ENCODE peak calls at places on chromosomes 13 and 19, in seven cellular contexts. One of them, this sample, is unnamed.

GRCh38 chr13:44738463-44738862 is 162.3 kb upstream of the TSC22D1 start:
- DNase-seq in pancreas: no peak
- DNase-seq in HCT116: no peak
- DNase-seq in PC-3: no peak
- DNase-seq in IMR-90: no peak
- DNase-seq in upper lobe of right lung: no peak
- DNase-seq in gastrocnemius medialis: no peak
- DNase-seq in this sample: no peak

GRCh38 chr13:57716295-57716694 is 84.8 kb downstream of the PCDH17 start:
- DNase-seq in HCT116: no peak
- DNase-seq in upper lobe of right lung: no peak
- DNase-seq in gastrocnemius medialis: no peak
- DNase-seq in PC-3: no peak
- DNase-seq in IMR-90: no peak
- DNase-seq in pancreas: no peak
- DNase-seq in this sample: no peak

GRCh38 chr19:19597809-19598306 is 20.6 kb downstream of the PBX4 start:
- DNase-seq in gastrocnemius medialis: no peak
- DNase-seq in PC-3: no peak
- DNase-seq in HCT116: no peak
- DNase-seq in IMR-90: no peak
- DNase-seq in upper lobe of right lung: no peak
- DNase-seq in pancreas: no peak
- DNase-seq in this sample: no peak

GRCh38 chr13:44103721-44104490 is 224.2 kb downstream of the LACC1 start:
- DNase-seq in IMR-90: no peak
- DNase-seq in gastrocnemius medialis: no peak
- DNase-seq in pancreas: no peak
- DNase-seq in HCT116: no peak
- DNase-seq in upper lobe of right lung: no peak
- DNase-seq in PC-3: no peak
- DNase-seq in this sample: no peak

GRCh38 chr19:585551-586110 is 4.0 kb upstream of the HCN2 start:
- DNase-seq in upper lobe of right lung: no peak
- DNase-seq in gastrocnemius medialis: no peak
- DNase-seq in PC-3: no peak
- DNase-seq in IMR-90: no peak
- DNase-seq in HCT116: no peak
- DNase-seq in pancreas: peak; percentile 56
- DNase-seq in this sample: no peak

GRCh38 chr13:43397110-43397509 is 373.7 kb downstream of the DNAJC15 start:
- DNase-seq in gastrocnemius medialis: no peak
- DNase-seq in upper lobe of right lung: no peak
- DNase-seq in PC-3: no peak
- DNase-seq in pancreas: no peak
- DNase-seq in HCT116: no peak
- DNase-seq in IMR-90: peak; percentile 68
- DNase-seq in this sample: no peak

GRCh38 chr19:44552324-44552723 is 22.8 kb upstream of the CEACAM20 start:
- DNase-seq in pancreas: no peak
- DNase-seq in upper lobe of right lung: peak; percentile 66
- DNase-seq in PC-3: peak; percentile 60
- DNase-seq in HCT116: peak; percentile 63
- DNase-seq in IMR-90: no peak
- DNase-seq in gastrocnemius medialis: no peak
- DNase-seq in this sample: peak; percentile 42

GRCh38 chr13:28282451-28282850 is 144.1 kb downstream of the PAN3 start:
- DNase-seq in gastrocnemius medialis: no peak
- DNase-seq in PC-3: no peak
- DNase-seq in pancreas: no peak
- DNase-seq in upper lobe of right lung: no peak
- DNase-seq in IMR-90: no peak
- DNase-seq in HCT116: no peak
- DNase-seq in this sample: no peak

DNA sequence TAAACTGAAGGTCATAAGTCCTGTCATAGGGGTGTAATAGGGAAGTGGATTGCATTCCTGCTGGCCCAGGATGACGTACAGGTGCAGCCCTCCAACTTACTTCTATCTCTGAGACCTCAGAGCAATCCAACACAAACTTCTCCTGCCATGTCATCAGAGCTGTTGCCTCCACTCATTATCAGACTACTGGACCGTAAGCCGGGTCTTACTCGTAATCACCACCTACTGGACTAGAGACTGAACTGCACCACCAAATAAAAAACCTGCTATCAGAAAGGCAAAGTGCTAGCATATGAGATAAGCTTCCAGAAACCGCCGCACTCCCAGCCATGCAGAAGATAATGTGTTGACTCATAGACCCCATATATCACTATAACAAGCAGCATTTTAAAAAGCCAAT is 102.1 kb downstream of the SLITRK1 start:
- DNase-seq in upper lobe of right lung: no peak
- DNase-seq in HCT116: peak; percentile 0
- DNase-seq in pancreas: no peak
- DNase-seq in IMR-90: peak; percentile 15
- DNase-seq in PC-3: peak; percentile 59
- DNase-seq in gastrocnemius medialis: no peak
- DNase-seq in this sample: no peak
- TF ChIP-seq CTCF in upper lobe of right lung: peak; percentile 11
- TF ChIP-seq CTCF in HCT116: peak; percentile 36
- TF ChIP-seq CTCF in pancreas: peak; percentile 20
- TF ChIP-seq CTCF in IMR-90: peak; percentile 43
- TF ChIP-seq CTCF in PC-3: peak; percentile 62
- TF ChIP-seq CTCF in gastrocnemius medialis: no peak
- TF ChIP-seq CTCF in this sample: no peak

GRCh38 chr13:47933688-47934011 is 67.4 kb downstream of the SUCLA2 start:
- DNase-seq in pancreas: no peak
- DNase-seq in HCT116: no peak
- DNase-seq in PC-3: peak; percentile 17
- DNase-seq in gastrocnemius medialis: no peak
- DNase-seq in IMR-90: peak; percentile 17
- DNase-seq in upper lobe of right lung: no peak
- DNase-seq in this sample: no peak
- H3K27ac ChIP-seq in pancreas: no peak overlapping the region
- H3K27ac ChIP-seq in HCT116: no peak overlapping the region
- H3K27ac ChIP-seq in PC-3: no peak overlapping the region
- H3K27ac ChIP-seq in gastrocnemius medialis: no peak overlapping the region
- H3K27ac ChIP-seq in IMR-90: no peak overlapping the region
- H3K27ac ChIP-seq in upper lobe of right lung: no peak overlapping the region
- H3K27ac ChIP-seq in this sample: no peak overlapping the region

GRCh38 chr19:35143818-35144217 is 763 bp downstream of the FXYD7 start:
- DNase-seq in pancreas: no peak
- DNase-seq in gastrocnemius medialis: no peak
- DNase-seq in PC-3: no peak
- DNase-seq in upper lobe of right lung: no peak
- DNase-seq in HCT116: no peak
- DNase-seq in IMR-90: no peak
- DNase-seq in this sample: no peak
- H3K4me1 ChIP-seq in pancreas: no peaks in the 10 kb centered on the region
- H3K4me1 ChIP-seq in gastrocnemius medialis: peaks cover 20% of the 10 kb centered on the region
- H3K4me1 ChIP-seq in PC-3: peaks cover 11% of the 10 kb centered on the region
- H3K4me1 ChIP-seq in upper lobe of right lung: peaks cover 17% of the 10 kb centered on the region
- H3K4me1 ChIP-seq in HCT116: peaks cover 22% of the 10 kb centered on the region
- H3K4me1 ChIP-seq in IMR-90: peaks cover 13% of the 10 kb centered on the region
- H3K4me1 ChIP-seq in this sample: peaks cover 52% of the 10 kb centered on the region

GRCh38 chr13:110138700-110139036 is 168.3 kb downstream of the COL4A1 start:
- DNase-seq in upper lobe of right lung: no peak
- DNase-seq in IMR-90: no peak
- DNase-seq in pancreas: no peak
- DNase-seq in PC-3: no peak
- DNase-seq in gastrocnemius medialis: no peak
- DNase-seq in HCT116: no peak
- DNase-seq in this sample: peak; percentile 60

GRCh38 chr13:110138009-110138699 is 168.8 kb downstream of the COL4A1 start:
- DNase-seq in gastrocnemius medialis: peak; percentile 72
- DNase-seq in upper lobe of right lung: peak; percentile 86
- DNase-seq in HCT116: peak; percentile 36
- DNase-seq in IMR-90: peak; percentile 79
- DNase-seq in pancreas: peak; percentile 74
- DNase-seq in PC-3: peak; percentile 82
- DNase-seq in this sample: peak; percentile 83

GRCh38 chr13:110135977-110136597 is 170.9 kb downstream of the COL4A1 start:
- DNase-seq in PC-3: no peak
- DNase-seq in HCT116: no peak
- DNase-seq in gastrocnemius medialis: no peak
- DNase-seq in pancreas: no peak
- DNase-seq in upper lobe of right lung: no peak
- DNase-seq in IMR-90: no peak
- DNase-seq in this sample: peak; percentile 50

GRCh38 chr13:110136660-110137585 is 170.0 kb downstream of the COL4A1 start:
- DNase-seq in upper lobe of right lung: no peak
- DNase-seq in HCT116: no peak
- DNase-seq in pancreas: no peak
- DNase-seq in gastrocnemius medialis: no peak
- DNase-seq in PC-3: no peak
- DNase-seq in IMR-90: no peak
- DNase-seq in this sample: peak; percentile 59

DNA sequence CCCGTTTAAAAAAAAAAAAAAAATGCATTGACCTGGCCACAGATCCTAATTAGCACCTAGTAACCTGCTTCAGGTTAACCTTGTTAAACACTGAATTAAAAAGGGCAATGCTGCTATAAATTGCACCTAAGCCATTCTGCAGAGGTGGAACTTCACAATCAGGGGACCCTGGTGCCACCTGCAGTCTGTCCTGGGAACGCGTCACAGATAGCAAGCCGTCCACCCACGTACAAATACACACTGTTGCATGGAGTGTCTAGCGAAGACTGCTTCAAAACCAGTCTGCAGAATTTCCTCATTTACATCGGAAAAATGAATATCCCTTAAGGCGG is 169.3 kb downstream of the COL4A1 start:
- DNase-seq in IMR-90: no peak
- DNase-seq in HCT116: peak; percentile 35
- DNase-seq in PC-3: peak; percentile 58
- DNase-seq in upper lobe of right lung: no peak
- DNase-seq in gastrocnemius medialis: peak; percentile 70
- DNase-seq in pancreas: no peak
- DNase-seq in this sample: peak; percentile 67
- TF ChIP-seq CTCF in IMR-90: peak; percentile 34
- TF ChIP-seq CTCF in HCT116: peak; percentile 32
- TF ChIP-seq CTCF in PC-3: peak; percentile 58
- TF ChIP-seq CTCF in upper lobe of right lung: peak; percentile 34
- TF ChIP-seq CTCF in gastrocnemius medialis: peak; percentile 25
- TF ChIP-seq CTCF in pancreas: peak; percentile 17
- TF ChIP-seq CTCF in this sample: peak; percentile 66

DNA sequence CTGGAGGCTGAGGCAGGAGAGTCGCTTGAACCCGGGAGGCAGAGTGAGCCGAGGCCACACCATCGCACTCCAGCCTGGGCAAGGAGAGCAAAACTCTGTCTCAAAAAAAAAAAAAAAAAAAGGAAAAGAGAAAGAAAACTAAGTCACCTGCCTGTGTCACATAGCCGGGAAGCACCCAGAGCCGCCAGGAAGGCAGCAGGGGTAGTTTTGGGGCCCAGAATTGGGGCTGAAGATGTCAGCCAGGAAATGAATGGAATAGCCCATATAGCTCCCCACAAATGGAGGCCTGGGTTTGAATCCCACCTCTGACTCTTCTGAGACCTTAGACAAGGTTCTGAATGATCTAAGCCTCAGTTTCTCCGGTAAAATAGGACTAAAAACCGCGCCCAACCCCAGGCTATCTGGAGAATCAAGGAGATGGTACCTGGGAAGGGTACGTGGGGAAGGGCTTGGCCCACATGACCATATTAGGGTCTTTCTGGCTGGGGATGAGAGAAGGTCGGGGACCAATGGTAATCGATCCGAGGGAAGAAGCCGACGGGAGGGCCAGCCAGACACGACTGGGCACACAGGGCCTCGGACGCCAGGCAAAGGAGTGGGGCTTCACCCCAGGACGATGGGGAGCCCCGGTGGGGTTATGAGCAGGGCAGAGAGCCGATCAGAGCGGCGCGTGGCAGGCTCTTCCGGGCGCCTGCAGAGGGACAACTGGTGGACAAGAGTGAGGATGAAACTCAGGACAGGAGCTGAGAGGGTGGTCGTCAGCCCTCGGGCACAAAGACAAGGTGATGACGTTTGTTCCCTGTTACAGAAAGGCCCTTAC is 14.4 kb downstream of the CCDC124 start:
- DNase-seq in PC-3: no peak
- DNase-seq in HCT116: no peak
- DNase-seq in IMR-90: no peak
- DNase-seq in gastrocnemius medialis: no peak
- DNase-seq in pancreas: peak; percentile 82
- DNase-seq in upper lobe of right lung: no peak
- DNase-seq in this sample: no peak
- H3K27ac ChIP-seq in PC-3: no peak overlapping the region
- H3K27ac ChIP-seq in HCT116: peak overlapping the region; percentile 64
- H3K27ac ChIP-seq in IMR-90: peak overlapping the region; percentile 25
- H3K27ac ChIP-seq in gastrocnemius medialis: peak overlapping the region; percentile 57
- H3K27ac ChIP-seq in pancreas: no peak overlapping the region
- H3K27ac ChIP-seq in upper lobe of right lung: no peak overlapping the region
- H3K27ac ChIP-seq in this sample: no peak overlapping the region

This sample was measured in right atrium auricular region.